ENCODE peak calls at places on chromosome 21, in eight cellular contexts. One of them, this sample, is unnamed.

GRCh38 chr21:44878053-44878982 is 4.8 kb upstream of the PTTG1IP start:
- DNase-seq in RWPE1: no peak
- DNase-seq in HFF-Myc: no peak
- DNase-seq in GM06990: no peak
- DNase-seq in GM10248: no peak
- DNase-seq in neural progenitor cell: no peak
- DNase-seq in astrocyte of the spinal cord: no peak
- DNase-seq in progenitor cell of endocrine pancreas: no peak
- DNase-seq in this sample: peak; percentile 76

GRCh38 chr21:33975548-33976081 is 60.0 kb upstream of the ATP5PO start:
- DNase-seq in progenitor cell of endocrine pancreas: no peak
- DNase-seq in HFF-Myc: no peak
- DNase-seq in neural progenitor cell: no peak
- DNase-seq in RWPE1: peak; percentile 46
- DNase-seq in GM06990: peak; percentile 83
- DNase-seq in astrocyte of the spinal cord: peak; percentile 19
- DNase-seq in GM10248: peak; percentile 79
- DNase-seq in this sample: peak; percentile 85

GRCh38 chr21:15495965-15496364 is 233.8 kb upstream of the USP25 start:
- DNase-seq in GM10248: no peak
- DNase-seq in GM06990: no peak
- DNase-seq in progenitor cell of endocrine pancreas: no peak
- DNase-seq in RWPE1: no peak
- DNase-seq in neural progenitor cell: no peak
- DNase-seq in astrocyte of the spinal cord: peak; percentile 23
- DNase-seq in HFF-Myc: peak; percentile 25
- DNase-seq in this sample: no peak

GRCh38 chr21:41447356-41447755 is 21.3 kb downstream of the MX1 start:
- DNase-seq in progenitor cell of endocrine pancreas: no peak
- DNase-seq in neural progenitor cell: no peak
- DNase-seq in GM06990: no peak
- DNase-seq in GM10248: no peak
- DNase-seq in RWPE1: no peak
- DNase-seq in astrocyte of the spinal cord: no peak
- DNase-seq in HFF-Myc: no peak
- DNase-seq in this sample: no peak

GRCh38 chr21:18249542-18250152 is 5.0 kb downstream of the CHODL start:
- DNase-seq in astrocyte of the spinal cord: no peak
- DNase-seq in GM06990: no peak
- DNase-seq in GM10248: no peak
- DNase-seq in RWPE1: no peak
- DNase-seq in HFF-Myc: no peak
- DNase-seq in neural progenitor cell: peak; percentile 43
- DNase-seq in progenitor cell of endocrine pancreas: no peak
- DNase-seq in this sample: no peak

GRCh38 chr21:19244502-19245187 is 841.1 kb upstream of the TMPRSS15 start:
- DNase-seq in progenitor cell of endocrine pancreas: no peak
- DNase-seq in GM10248: no peak
- DNase-seq in HFF-Myc: no peak
- DNase-seq in neural progenitor cell: no peak
- DNase-seq in RWPE1: no peak
- DNase-seq in GM06990: no peak
- DNase-seq in astrocyte of the spinal cord: no peak
- DNase-seq in this sample: no peak

GRCh38 chr21:30216041-30216723 is at the start of gene CLDN8:
- DNase-seq in progenitor cell of endocrine pancreas: no peak
- DNase-seq in GM10248: no peak
- DNase-seq in astrocyte of the spinal cord: no peak
- DNase-seq in RWPE1: no peak
- DNase-seq in GM06990: no peak
- DNase-seq in neural progenitor cell: no peak
- DNase-seq in HFF-Myc: no peak
- DNase-seq in this sample: no peak

GRCh38 chr21:32173106-32173755 is 105.6 kb downstream of the MIS18A start:
- DNase-seq in astrocyte of the spinal cord: no peak
- DNase-seq in RWPE1: no peak
- DNase-seq in neural progenitor cell: no peak
- DNase-seq in GM06990: no peak
- DNase-seq in HFF-Myc: no peak
- DNase-seq in GM10248: no peak
- DNase-seq in progenitor cell of endocrine pancreas: no peak
- DNase-seq in this sample: no peak

GRCh38 chr21:40620386-40621145 is 226.4 kb downstream of the DSCAM start:
- DNase-seq in RWPE1: no peak
- DNase-seq in neural progenitor cell: no peak
- DNase-seq in astrocyte of the spinal cord: no peak
- DNase-seq in progenitor cell of endocrine pancreas: no peak
- DNase-seq in GM10248: no peak
- DNase-seq in GM06990: no peak
- DNase-seq in HFF-Myc: no peak
- DNase-seq in this sample: no peak

GRCh38 chr21:35449846-35450245 is 400.7 kb upstream of the RUNX1 start:
- DNase-seq in HFF-Myc: no peak
- DNase-seq in GM06990: no peak
- DNase-seq in GM10248: no peak
- DNase-seq in progenitor cell of endocrine pancreas: no peak
- DNase-seq in RWPE1: no peak
- DNase-seq in astrocyte of the spinal cord: no peak
- DNase-seq in neural progenitor cell: no peak
- DNase-seq in this sample: no peak

GRCh38 chr21:33121715-33122475 is 52.0 kb downstream of the OLIG1 start:
- DNase-seq in progenitor cell of endocrine pancreas: no peak
- DNase-seq in RWPE1: peak; percentile 55
- DNase-seq in GM10248: no peak
- DNase-seq in neural progenitor cell: peak; percentile 58
- DNase-seq in astrocyte of the spinal cord: peak; percentile 5
- DNase-seq in HFF-Myc: no peak
- DNase-seq in GM06990: no peak
- DNase-seq in this sample: no peak

GRCh38 chr21:15138475-15138874 is 73.7 kb upstream of the NRIP1 start:
- DNase-seq in RWPE1: no peak
- DNase-seq in GM06990: no peak
- DNase-seq in neural progenitor cell: peak; percentile 6
- DNase-seq in HFF-Myc: no peak
- DNase-seq in progenitor cell of endocrine pancreas: no peak
- DNase-seq in GM10248: no peak
- DNase-seq in astrocyte of the spinal cord: no peak
- DNase-seq in this sample: no peak

GRCh38 chr21:21076051-21076450 is 77.8 kb downstream of the NCAM2 start:
- DNase-seq in HFF-Myc: no peak
- DNase-seq in progenitor cell of endocrine pancreas: no peak
- DNase-seq in astrocyte of the spinal cord: no peak
- DNase-seq in GM10248: no peak
- DNase-seq in RWPE1: no peak
- DNase-seq in GM06990: no peak
- DNase-seq in neural progenitor cell: no peak
- DNase-seq in this sample: no peak

GRCh38 chr21:41803316-41803715 is 36.5 kb upstream of the RIPK4 start:
- DNase-seq in GM06990: no peak
- DNase-seq in HFF-Myc: no peak
- DNase-seq in neural progenitor cell: no peak
- DNase-seq in astrocyte of the spinal cord: peak; percentile 15
- DNase-seq in GM10248: no peak
- DNase-seq in progenitor cell of endocrine pancreas: no peak
- DNase-seq in RWPE1: no peak
- DNase-seq in this sample: no peak

GRCh38 chr21:45927851-45928850 is 53.4 kb upstream of the COL6A1 start:
- DNase-seq in GM06990: no peak
- DNase-seq in progenitor cell of endocrine pancreas: no peak
- DNase-seq in neural progenitor cell: no peak
- DNase-seq in GM10248: no peak
- DNase-seq in HFF-Myc: no peak
- DNase-seq in RWPE1: no peak
- DNase-seq in astrocyte of the spinal cord: no peak
- DNase-seq in this sample: no peak

GRCh38 chr21:45927032-45927431 is 54.5 kb upstream of the COL6A1 start:
- DNase-seq in astrocyte of the spinal cord: no peak
- DNase-seq in progenitor cell of endocrine pancreas: no peak
- DNase-seq in GM06990: no peak
- DNase-seq in HFF-Myc: no peak
- DNase-seq in GM10248: no peak
- DNase-seq in neural progenitor cell: no peak
- DNase-seq in RWPE1: no peak
- DNase-seq in this sample: no peak

GRCh38 chr21:45923146-45923545 is 58.4 kb upstream of the COL6A1 start:
- DNase-seq in GM06990: no peak
- DNase-seq in RWPE1: peak; percentile 41
- DNase-seq in GM10248: no peak
- DNase-seq in astrocyte of the spinal cord: peak; percentile 82
- DNase-seq in neural progenitor cell: peak; percentile 69
- DNase-seq in progenitor cell of endocrine pancreas: peak; percentile 62
- DNase-seq in HFF-Myc: peak; percentile 25
- DNase-seq in this sample: no peak

GRCh38 chr21:45929477-45929876 is 52.1 kb upstream of the COL6A1 start:
- DNase-seq in astrocyte of the spinal cord: no peak
- DNase-seq in RWPE1: no peak
- DNase-seq in progenitor cell of endocrine pancreas: no peak
- DNase-seq in neural progenitor cell: no peak
- DNase-seq in GM06990: no peak
- DNase-seq in GM10248: no peak
- DNase-seq in HFF-Myc: no peak
- DNase-seq in this sample: no peak

DNA sequence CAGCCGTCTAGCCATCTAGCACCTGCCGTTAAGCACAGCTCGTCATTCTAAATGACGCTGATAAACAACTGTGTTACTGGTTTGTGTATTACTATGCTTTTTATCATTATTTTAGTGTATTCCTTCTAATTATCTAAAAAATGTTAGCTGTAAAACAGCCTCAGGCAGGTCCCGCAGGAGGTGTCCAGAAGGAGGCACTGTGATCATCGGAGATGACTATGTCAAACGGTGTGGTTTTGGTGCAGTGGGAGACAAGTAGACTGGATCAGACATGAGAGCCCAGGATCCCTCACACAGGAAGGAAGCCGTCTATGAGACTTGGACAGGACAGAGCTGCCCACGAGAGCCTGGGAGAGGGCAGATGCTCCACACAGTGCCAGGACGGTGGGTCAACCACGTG is 55.3 kb upstream of the COL6A1 start:
- DNase-seq in progenitor cell of endocrine pancreas: no peak
- DNase-seq in GM06990: no peak
- DNase-seq in neural progenitor cell: no peak
- DNase-seq in HFF-Myc: no peak
- DNase-seq in astrocyte of the spinal cord: no peak
- DNase-seq in GM10248: no peak
- DNase-seq in RWPE1: no peak
- DNase-seq in this sample: no peak
- TF ChIP-seq CTCF in progenitor cell of endocrine pancreas: peak; percentile 35
- TF ChIP-seq CTCF in GM06990: no peak
- TF ChIP-seq CTCF in neural progenitor cell: no peak
- TF ChIP-seq CTCF in HFF-Myc: no peak
- TF ChIP-seq CTCF in astrocyte of the spinal cord: no peak
- TF ChIP-seq CTCF in GM10248: no peak
- TF ChIP-seq CTCF in RWPE1: no peak
- TF ChIP-seq CTCF in this sample: no peak

GRCh38 chr21:23401278-23401677 is 2206.0 kb downstream of the MRPL39 start:
- DNase-seq in HFF-Myc: no peak
- DNase-seq in RWPE1: peak; percentile 5
- DNase-seq in progenitor cell of endocrine pancreas: no peak
- DNase-seq in GM06990: no peak
- DNase-seq in neural progenitor cell: peak; percentile 9
- DNase-seq in GM10248: no peak
- DNase-seq in astrocyte of the spinal cord: no peak
- DNase-seq in this sample: no peak
- TF ChIP-seq CTCF in HFF-Myc: no peak
- TF ChIP-seq CTCF in RWPE1: peak; percentile 30
- TF ChIP-seq CTCF in progenitor cell of endocrine pancreas: peak; percentile 53
- TF ChIP-seq CTCF in GM06990: no peak
- TF ChIP-seq CTCF in neural progenitor cell: peak; percentile 54
- TF ChIP-seq CTCF in GM10248: no peak
- TF ChIP-seq CTCF in astrocyte of the spinal cord: peak; percentile 5
- TF ChIP-seq CTCF in this sample: no peak

GRCh38 chr21:39374046-39374445 is 25.2 kb upstream of the HMGN1 start:
- DNase-seq in progenitor cell of endocrine pancreas: no peak
- DNase-seq in neural progenitor cell: no peak
- DNase-seq in GM06990: no peak
- DNase-seq in GM10248: no peak
- DNase-seq in HFF-Myc: no peak
- DNase-seq in RWPE1: no peak
- DNase-seq in astrocyte of the spinal cord: no peak
- DNase-seq in this sample: no peak

GRCh38 chr21:39379986-39380891 is 31.4 kb upstream of the HMGN1 start:
- DNase-seq in progenitor cell of endocrine pancreas: peak; percentile 74
- DNase-seq in astrocyte of the spinal cord: peak; percentile 99
- DNase-seq in HFF-Myc: peak; percentile 85
- DNase-seq in GM10248: peak; percentile 94
- DNase-seq in GM06990: peak; percentile 93
- DNase-seq in neural progenitor cell: peak; percentile 98
- DNase-seq in RWPE1: peak; percentile 88
- DNase-seq in this sample: peak; percentile 95

GRCh38 chr21:39375446-39375845 is 26.6 kb upstream of the HMGN1 start:
- DNase-seq in astrocyte of the spinal cord: no peak
- DNase-seq in RWPE1: no peak
- DNase-seq in GM06990: no peak
- DNase-seq in HFF-Myc: no peak
- DNase-seq in progenitor cell of endocrine pancreas: no peak
- DNase-seq in GM10248: no peak
- DNase-seq in neural progenitor cell: no peak
- DNase-seq in this sample: no peak

GRCh38 chr21:39381009-39381408 is 32.1 kb upstream of the HMGN1 start:
- DNase-seq in GM10248: no peak
- DNase-seq in HFF-Myc: no peak
- DNase-seq in GM06990: no peak
- DNase-seq in neural progenitor cell: no peak
- DNase-seq in progenitor cell of endocrine pancreas: no peak
- DNase-seq in astrocyte of the spinal cord: no peak
- DNase-seq in RWPE1: no peak
- DNase-seq in this sample: no peak

DNA sequence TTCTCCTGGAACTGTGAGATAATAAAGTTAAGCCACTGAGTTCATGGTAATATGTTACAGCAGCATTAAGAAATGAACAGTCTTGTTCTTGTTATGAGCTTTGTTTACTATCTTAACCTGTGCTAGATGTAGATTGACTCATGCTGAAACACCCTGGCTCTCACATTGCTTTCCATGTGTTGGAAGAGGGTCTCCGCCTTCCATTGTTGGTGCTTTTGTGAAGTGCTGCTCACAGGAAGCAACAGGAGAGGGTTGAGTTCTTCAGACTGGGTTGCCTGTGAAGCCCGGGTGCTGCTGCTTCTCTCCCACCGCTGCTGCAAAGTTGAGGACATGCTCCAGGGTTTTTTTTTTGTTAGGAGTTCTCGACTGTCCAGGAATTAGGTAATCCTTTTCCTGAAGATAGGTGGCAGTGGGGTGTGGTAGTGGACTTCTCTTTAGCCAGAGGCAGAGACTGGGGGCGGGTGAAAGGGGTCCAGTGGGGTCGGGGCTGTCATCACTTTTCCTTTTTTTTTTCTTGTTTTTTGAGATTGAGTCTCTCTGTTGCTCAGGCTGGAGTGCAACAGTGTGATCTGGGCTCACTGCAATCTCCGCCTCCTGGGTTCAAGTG is 28.7 kb upstream of the HMGN1 start:
- DNase-seq in GM10248: no peak
- DNase-seq in astrocyte of the spinal cord: no peak
- DNase-seq in HFF-Myc: no peak
- DNase-seq in neural progenitor cell: no peak
- DNase-seq in progenitor cell of endocrine pancreas: no peak
- DNase-seq in GM06990: no peak
- DNase-seq in RWPE1: no peak
- DNase-seq in this sample: no peak
- TF ChIP-seq CTCF in GM10248: no peak
- TF ChIP-seq CTCF in astrocyte of the spinal cord: no peak
- TF ChIP-seq CTCF in HFF-Myc: no peak
- TF ChIP-seq CTCF in neural progenitor cell: no peak
- TF ChIP-seq CTCF in progenitor cell of endocrine pancreas: no peak
- TF ChIP-seq CTCF in GM06990: no peak
- TF ChIP-seq CTCF in RWPE1: no peak
- TF ChIP-seq CTCF in this sample: no peak

GRCh38 chr21:25872271-25872670 is 137.5 kb downstream of the GABPA start:
- DNase-seq in RWPE1: no peak
- DNase-seq in progenitor cell of endocrine pancreas: no peak
- DNase-seq in HFF-Myc: no peak
- DNase-seq in GM06990: no peak
- DNase-seq in GM10248: no peak
- DNase-seq in astrocyte of the spinal cord: no peak
- DNase-seq in neural progenitor cell: peak; percentile 10
- DNase-seq in this sample: no peak
- TF ChIP-seq CTCF in RWPE1: no peak
- TF ChIP-seq CTCF in progenitor cell of endocrine pancreas: no peak
- TF ChIP-seq CTCF in HFF-Myc: peak; percentile 16
- TF ChIP-seq CTCF in GM06990: no peak
- TF ChIP-seq CTCF in GM10248: no peak
- TF ChIP-seq CTCF in astrocyte of the spinal cord: peak; percentile 1
- TF ChIP-seq CTCF in neural progenitor cell: peak; percentile 30
- TF ChIP-seq CTCF in this sample: no peak

This sample was measured in CD14-positive monocyte.